ENCODE peak calls at places on chromosomes 4 and X, in nine cellular contexts. A is adipocyte, H is cardiac muscle cell, S is AG09309, V is NCI-H2171 treated with DMSO at 0.1 percent for 48 hours, E is sigmoid colon, T is WERI-Rb-1, G is left ventricle myocardium inferior, K is NCI-H2029. X is an unnamed sample.

GRCh38 chrX:31217111-31217510 is 145.3 kb upstream of the FTHL17 start:
- DNase-seq in A (no peak), H (no peak), S (no peak), V (no peak), E (no peak), T (no peak), G (no peak), K (no peak), X (no peak)

GRCh38 chr4:136863756-136864155 is 668.5 kb downstream of the PCDH18 start:
- DNase-seq in A (peak; percentile 16), H (peak; percentile 25), S (no peak), V (no peak), E (no peak), T (peak; percentile 19), G (no peak), K (no peak), X (peak; percentile 53)

GRCh38 chr4:48343531-48343930 is 2.2 kb downstream of the SLAIN2 start:
- DNase-seq in A (peak; percentile 51), H (peak; percentile 40), S (no peak), V (no peak), E (no peak), T (no peak), G (no peak), K (no peak), X (no peak)

GRCh38 chrX:47380268-47380667 is 9.9 kb downstream of the ZNF157 start:
- DNase-seq in A (no peak), H (no peak), S (peak; percentile 29), V (no peak), E (no peak), T (no peak), G (peak; percentile 16), K (no peak), X (no peak)

GRCh38 chrX:112211459-112211858 is 128.9 kb upstream of the TRPC5 start:
- DNase-seq in A (peak; percentile 8), H (no peak), S (no peak), V (no peak), E (no peak), T (no peak), G (no peak), K (no peak), X (no peak)

GRCh38 chr4:125515016-125515415 is 200.3 kb downstream of the FAT4 start:
- DNase-seq in A (no peak), H (no peak), S (no peak), V (no peak), E (no peak), T (no peak), G (no peak), K (no peak), X (no peak)

GRCh38 chrX:134294548-134294947 is 57.6 kb downstream of the CCDC160 start:
- DNase-seq in A (peak; percentile 8), H (peak; percentile 0), S (no peak), V (peak; percentile 2), E (no peak), T (no peak), G (no peak), K (no peak), X (no peak)

GRCh38 chrX:46582964-46583363 is 9.4 kb downstream of the CHST7 start:
- DNase-seq in A (peak; percentile 77), H (peak; percentile 81), S (peak; percentile 64), V (no peak), E (no peak), T (no peak), G (no peak), K (no peak), X (no peak)

X was measured in NCI-H524.